ENCODE peak calls at places on chromosomes 3 and 15, in ten cellular contexts. G, F, E, L, Y, Z, D, O, X and K are unnamed samples.

GRCh38 chr3:139499536-139499935 is 23.2 kb upstream of the RBP2 start:
- DNase-seq in D (no peak), Y (no peak), O (no peak), E (no peak), Z (no peak), G (no peak), L (no peak), F (no peak), X (no peak), K (no peak)

GRCh38 chr3:187098925-187099512 is 40.3 kb downstream of the RPL39L start:
- DNase-seq in Z (no peak), X (no peak), Y (no peak), G (no peak), F (no peak), E (no peak), D (no peak), O (no peak), L (no peak), K (no peak)

GRCh38 chr3:179943097-179943880 is 93.4 kb downstream of the PEX5L start:
- DNase-seq in Y (no peak), F (no peak), X (no peak), O (no peak), Z (no peak), E (no peak), G (no peak), L (no peak), D (no peak), K (no peak)

GRCh38 chr15:31169558-31169957 is 68.0 kb upstream of the TRPM1 start:
- DNase-seq in X (no peak), D (no peak), Z (no peak), O (no peak), L (no peak), E (no peak), F (no peak), G (no peak), Y (no peak), K (no peak)

GRCh38 chr3:108468577-108468976 is 41.8 kb downstream of the MYH15 start:
- DNase-seq in L (no peak), D (no peak), X (no peak), G (no peak), Z (no peak), F (no peak), O (no peak), E (no peak), Y (no peak), K (no peak)

GRCh38 chr3:32432711-32433530 is 41.3 kb downstream of the CMTM7 start:
- DNase-seq in D (peak), Y (no peak), L (no peak), X (no peak), Z (peak), F (no peak), O (no peak), E (no peak), G (peak), K (no peak)

GRCh38 chr3:129606522-129607390 is at the start of gene PLXND1:
- DNase-seq in F (no peak), Z (peak), X (peak), D (peak), E (peak), O (peak), L (peak), Y (no peak), G (peak), K (no peak)

GRCh38 chr3:87311309-87311708 is 34.9 kb upstream of the POU1F1 start:
- DNase-seq in L (no peak), G (no peak), F (no peak), O (no peak), E (no peak), D (no peak), Z (no peak), Y (peak), X (no peak), K (no peak)

GRCh38 chr15:49096090-49096750 is 50.0 kb upstream of the SECISBP2L start:
- DNase-seq in Z (no peak), F (no peak), L (no peak), D (peak), Y (no peak), G (no peak), X (no peak), E (no peak), O (no peak), K (no peak)

GRCh38 chr3:191397771-191398170 is 63.2 kb upstream of the PYDC2 start:
- DNase-seq in F (no peak), E (no peak), O (no peak), Y (no peak), D (no peak), L (no peak), X (no peak), Z (no peak), G (no peak), K (peak)

GRCh38 chr3:32175607-32176197 is 62.8 kb upstream of the CMTM8 start:
- DNase-seq in Z (no peak), D (peak), E (peak), F (no peak), L (peak), G (peak), O (no peak), X (peak), Y (peak), K (no peak)

GRCh38 chr3:11273945-11274344 is 1.7 kb downstream of the ATG7 start:
- DNase-seq in D (no peak), Z (no peak), X (no peak), F (no peak), L (no peak), Y (no peak), E (no peak), G (no peak), O (peak), K (no peak)

GRCh38 chr3:117626577-117626976 is 917.0 kb downstream of the TUSC7 start:
- DNase-seq in Z (no peak), Y (no peak), D (no peak), O (no peak), X (no peak), E (no peak), L (no peak), F (no peak), G (no peak), K (no peak)

GRCh38 chr3:196268270-196269163 is 19.0 kb downstream of the PCYT1A start:
- DNase-seq in D (no peak), Y (peak), E (no peak), G (peak), F (no peak), O (no peak), L (no peak), X (no peak), Z (no peak), K (no peak)

GRCh38 chr3:78832785-78833204 is 935.0 kb downstream of the ROBO1 start:
- DNase-seq in F (no peak), Y (no peak), Z (no peak), E (no peak), X (no peak), G (no peak), D (no peak), O (no peak), L (no peak), K (no peak)
- H3K4me3 ChIP-seq in F (no peak), Y (no peak), Z (no peak), E (no peak), X (no peak), G (no peak), D (no peak), O (no peak), L (no peak), K (no peak)

GRCh38 chr3:142999881-143000280 is 1.5 kb upstream of the U2SURP start:
- DNase-seq in L (no peak), O (no peak), Z (no peak), F (no peak), D (no peak), X (no peak), E (no peak), Y (peak), G (no peak), K (no peak)
- H3K4me3 ChIP-seq in L (no peak), O (no peak), Z (no peak), F (no peak), D (no peak), X (no peak), E (no peak), Y (peak), G (peak), K (peak)

DNA sequence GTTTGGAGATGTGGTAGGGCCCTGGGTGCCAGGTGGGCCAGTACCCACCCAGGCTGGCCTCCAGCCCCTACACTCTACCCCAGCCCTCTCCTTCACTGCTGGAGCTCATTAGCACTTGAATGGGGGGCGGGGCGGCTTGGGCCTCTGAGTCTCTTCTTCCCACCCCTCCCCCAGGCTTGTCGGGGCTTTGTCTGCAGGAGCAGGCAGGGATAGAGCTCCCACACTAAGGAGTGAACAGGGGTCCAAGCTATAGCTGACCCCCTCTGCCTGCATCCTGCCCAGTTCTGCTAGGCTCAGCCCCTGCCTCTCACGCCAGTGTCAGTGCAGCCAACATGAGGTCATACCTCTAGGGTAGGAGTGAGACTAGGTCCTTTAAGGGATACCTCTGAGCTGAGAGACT is 5.2 kb downstream of the GNAI2 start:
- DNase-seq in O (no peak), Z (no peak), Y (no peak), G (no peak), E (no peak), X (no peak), D (no peak), L (no peak), F (no peak), K (no peak)
- H3K4me3 ChIP-seq in O (no peak), Z (no peak), Y (no peak), G (no peak), E (no peak), X (no peak), D (no peak), L (no peak), F (no peak), K (no peak)

DNA sequence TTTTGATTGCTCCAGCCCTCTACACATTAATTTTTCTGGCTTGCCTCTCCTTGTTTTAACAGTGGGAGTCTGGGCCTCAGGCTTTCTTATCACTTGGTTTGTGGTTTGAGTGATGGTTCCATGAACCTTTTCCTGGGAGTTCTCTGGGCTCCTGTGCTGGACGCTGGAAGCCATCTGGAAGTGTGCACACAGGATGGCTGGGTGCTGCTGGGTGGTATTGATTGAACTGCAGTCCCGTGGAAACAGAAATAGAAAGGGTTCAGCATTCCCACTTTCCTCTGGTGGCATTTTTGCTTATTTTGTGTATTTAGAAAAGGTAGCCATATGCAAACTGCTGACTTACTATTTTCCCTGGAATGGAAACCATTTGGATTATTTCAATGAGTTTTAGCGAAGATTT is 25.6 kb downstream of the MITF start:
- DNase-seq in O (no peak), Z (no peak), X (no peak), E (no peak), G (no peak), F (no peak), D (no peak), L (peak), Y (no peak), K (no peak)
- H3K4me3 ChIP-seq in O (no peak), Z (no peak), X (no peak), E (no peak), G (no peak), F (no peak), D (no peak), L (no peak), Y (no peak), K (no peak)

GRCh38 chr3:71578045-71578730 is 5.3 kb downstream of the FOXP1 start:
- DNase-seq in Y (peak), Z (no peak), X (no peak), D (no peak), E (no peak), G (no peak), F (no peak), L (no peak), O (no peak), K (no peak)
- H3K4me3 ChIP-seq in Y (peak), Z (no peak), X (no peak), D (no peak), E (no peak), G (no peak), F (no peak), L (no peak), O (no peak), K (no peak)